ENCODE peak calls at places on chromosomes 2 and 18, in seven cellular contexts. T, Z, C, H, I, Y and P are unnamed samples.

GRCh38 chr2:241686649-241687425 is at the start of gene DTYMK:
- DNase-seq in T (peak), Z (peak), C (peak), H (peak), I (peak), Y (peak), P (peak)

GRCh38 chr2:166762746-166763145 is 125.5 kb upstream of the XIRP2 start:
- DNase-seq in T (no peak), Z (no peak), C (no peak), H (no peak), I (no peak), Y (no peak), P (no peak)

GRCh38 chr2:54871457-54872103 is 148.1 kb downstream of the EML6 start:
- DNase-seq in T (no peak), Z (no peak), C (no peak), H (no peak), I (no peak), Y (no peak), P (no peak)

GRCh38 chr18:43034683-43035500 is 80.6 kb downstream of the RIT2 start:
- DNase-seq in T (no peak), Z (no peak), C (no peak), H (no peak), I (no peak), Y (no peak), P (no peak)

GRCh38 chr2:179592167-179592936 is 269.1 kb downstream of the ZNF385B start:
- DNase-seq in T (no peak), Z (no peak), C (no peak), H (no peak), I (no peak), Y (no peak), P (no peak)

GRCh38 chr18:63299837-63300787 is 19.5 kb downstream of the BCL2 start:
- DNase-seq in T (no peak), Z (no peak), C (no peak), H (no peak), I (peak), Y (no peak), P (no peak)

GRCh38 chr2:231531408-231532188 is 1.4 kb upstream of the NMUR1 start:
- DNase-seq in T (no peak), Z (no peak), C (no peak), H (no peak), I (no peak), Y (no peak), P (no peak)

GRCh38 chr2:30764021-30764800 is 43.0 kb downstream of the CAPN13 start:
- DNase-seq in T (no peak), Z (no peak), C (no peak), H (no peak), I (no peak), Y (no peak), P (no peak)

GRCh38 chr2:122168799-122169198 is 413.3 kb downstream of the TSN start:
- DNase-seq in T (no peak), Z (no peak), C (no peak), H (no peak), I (no peak), Y (no peak), P (no peak)

GRCh38 chr2:178764097-178764496 is 43.1 kb downstream of the TTN start:
- DNase-seq in T (no peak), Z (no peak), C (no peak), H (no peak), I (no peak), Y (peak), P (no peak)

GRCh38 chr2:182117203-182117602 is 131.6 kb downstream of the PPP1R1C start:
- DNase-seq in T (no peak), Z (no peak), C (no peak), H (no peak), I (no peak), Y (no peak), P (no peak)

GRCh38 chr2:99275882-99276281 is 20.4 kb upstream of the LYG2 start:
- DNase-seq in T (no peak), Z (no peak), C (no peak), H (no peak), I (no peak), Y (no peak), P (no peak)

GRCh38 chr2:222946700-222947278 is 86.0 kb downstream of the ACSL3 start:
- DNase-seq in T (no peak), Z (no peak), C (no peak), H (no peak), I (no peak), Y (peak), P (no peak)

GRCh38 chr18:22332590-22332989 is 85.1 kb downstream of the CTAGE1 start:
- DNase-seq in T (no peak), Z (no peak), C (no peak), H (no peak), I (no peak), Y (no peak), P (no peak)

GRCh38 chr2:201090574-201090973 is 18.8 kb downstream of the NDUFB3 start:
- DNase-seq in T (no peak), Z (no peak), C (no peak), H (no peak), I (no peak), Y (no peak), P (no peak)

GRCh38 chr2:55922488-55922887 is 1.1 kb downstream of the EFEMP1 start:
- DNase-seq in T (no peak), Z (no peak), C (no peak), H (peak), I (no peak), Y (no peak), P (no peak)

GRCh38 chr2:54760310-54760709 is 36.8 kb downstream of the EML6 start:
- DNase-seq in T (no peak), Z (no peak), C (no peak), H (no peak), I (no peak), Y (no peak), P (no peak)

GRCh38 chr18:8515142-8515865 is 93.9 kb upstream of the RAB12 start:
- DNase-seq in T (no peak), Z (no peak), C (no peak), H (no peak), I (no peak), Y (no peak), P (no peak)